ENCODE peak calls at places on chromosomes 13 and 19, in four cellular contexts. T, R, H and O are unnamed samples.

GRCh38 chr13:94711561-94712286 is 621 bp downstream of the SOX21 start:
- DNase-seq in T (peak; percentile 39), R (no peak), H (no peak), O (peak; percentile 37)

GRCh38 chr13:33676045-33676699 is 141.8 kb upstream of the RFC3 start:
- DNase-seq in T (peak; percentile 39), R (no peak), H (no peak), O (peak; percentile 42)

GRCh38 chr13:83879431-83880171 is 2.7 kb downstream of the SLITRK1 start:
- DNase-seq in T (peak; percentile 12), R (no peak), H (no peak), O (peak; percentile 26)

GRCh38 chr19:1465191-1466016 is 13.6 kb downstream of the C19orf25 start:
- DNase-seq in T (no peak), R (peak; percentile 65), H (peak; percentile 84), O (no peak)

GRCh38 chr13:80563451-80563850 is 222.5 kb upstream of the SPRY2 start:
- DNase-seq in T (no peak), R (no peak), H (no peak), O (no peak)

GRCh38 chr13:25581351-25581750 is 209.6 kb downstream of the ATP8A2 start:
- DNase-seq in T (no peak), R (no peak), H (no peak), O (no peak)

GRCh38 chr19:28296506-28296905 is 916.4 kb downstream of the UQCRFS1 start:
- DNase-seq in T (peak; percentile 90), R (no peak), H (no peak), O (no peak)

GRCh38 chr13:77056382-77056781 is 29.4 kb upstream of the FBXL3 start:
- DNase-seq in T (no peak), R (no peak), H (no peak), O (no peak)

GRCh38 chr19:18743281-18743825 is 47.8 kb downstream of the COMP start:
- DNase-seq in T (no peak), R (peak; percentile 79), H (peak; percentile 76), O (no peak)

GRCh38 chr19:38162094-38162493 is 61.9 kb downstream of the DPF1 start:
- DNase-seq in T (no peak), R (no peak), H (no peak), O (no peak)

GRCh38 chr13:72536668-72537399 is 190.6 kb downstream of the MZT1 start:
- DNase-seq in T (no peak), R (peak; percentile 46), H (no peak), O (no peak)

GRCh38 chr13:109869312-109870237 is 83.2 kb upstream of the IRS2 start:
- DNase-seq in T (peak; percentile 65), R (peak; percentile 75), H (peak; percentile 58), O (no peak)

GRCh38 chr19:37920591-37921450 is 13.8 kb downstream of the SIPA1L3 start:
- DNase-seq in T (no peak), R (no peak), H (no peak), O (no peak)

GRCh38 chr19:33796164-33797100 is at the start of gene KCTD15:
- DNase-seq in T (peak; percentile 75), R (no peak), H (peak; percentile 65), O (peak; percentile 80)

GRCh38 chr19:31501427-31502195 is 152.4 kb upstream of the TSHZ3 start:
- DNase-seq in T (no peak), R (no peak), H (no peak), O (no peak)

GRCh38 chr13:71759506-71760225 is 107.3 kb downstream of the DACH1 start:
- DNase-seq in T (no peak), R (no peak), H (no peak), O (no peak)

GRCh38 chr19:47434088-47434487 is 14.8 kb upstream of the MEIS3 start:
- DNase-seq in T (no peak), R (no peak), H (no peak), O (no peak)

GRCh38 chr13:25982908-25983307 is 68.9 kb downstream of the SHISA2 start:
- DNase-seq in T (no peak), R (no peak), H (no peak), O (peak; percentile 7)

GRCh38 chr13:108006619-108007018 is 208.7 kb downstream of the LIG4 start:
- DNase-seq in T (no peak), R (no peak), H (no peak), O (no peak)

GRCh38 chr13:97768134-97768533 is 185.3 kb upstream of the IPO5 start:
- DNase-seq in T (no peak), R (no peak), H (no peak), O (no peak)

GRCh38 chr19:43526884-43527859 is at the start of gene ETHE1:
- DNase-seq in T (peak; percentile 78), R (peak; percentile 92), H (peak; percentile 93), O (peak; percentile 88)

GRCh38 chr13:102571075-102571474 is 25.7 kb upstream of the TPP2 start:
- DNase-seq in T (peak; percentile 15), R (no peak), H (no peak), O (no peak)

GRCh38 chr13:28022848-28023518 is 34.5 kb upstream of the URAD start:
- DNase-seq in T (peak; percentile 5), R (no peak), H (no peak), O (peak; percentile 45)

GRCh38 chr13:46553886-46554855 is 1.2 kb downstream of the LRCH1 start:
- DNase-seq in T (peak; percentile 91), R (peak; percentile 85), H (peak; percentile 81), O (peak; percentile 86)

GRCh38 chr19:11142528-11143171 is 12.9 kb downstream of the SPC24 start:
- DNase-seq in T (peak; percentile 94), R (peak; percentile 80), H (peak; percentile 76), O (peak; percentile 96)

GRCh38 chr13:23658929-23659541 is 88.8 kb downstream of the TNFRSF19 start:
- DNase-seq in T (no peak), R (peak; percentile 52), H (no peak), O (no peak)

GRCh38 chr19:15195987-15196682 is 4.7 kb downstream of the NOTCH3 start:
- DNase-seq in T (peak; percentile 59), R (peak; percentile 83), H (peak; percentile 89), O (no peak)

GRCh38 chr13:107216046-107216715 is 648.2 kb upstream of the ARGLU1 start:
- DNase-seq in T (no peak), R (no peak), H (no peak), O (no peak)

GRCh38 chr19:52171321-52172169 is at the start of gene ZNF836:
- DNase-seq in T (peak; percentile 89), R (peak; percentile 95), H (peak; percentile 92), O (peak; percentile 92)

GRCh38 chr19:8698433-8699063 is at the start of gene ACTL9:
- DNase-seq in T (no peak), R (peak; percentile 47), H (no peak), O (no peak)

GRCh38 chr19:35123573-35123972 is 8.0 kb downstream of the FXYD3 start:
- DNase-seq in T (peak; percentile 85), R (no peak), H (no peak), O (peak; percentile 17)

GRCh38 chr13:76879876-76880270 is 6.3 kb downstream of the KCTD12 start:
- DNase-seq in T (no peak), R (no peak), H (no peak), O (no peak)

GRCh38 chr19:38721977-38722773 is 22.1 kb downstream of the CAPN12 start:
- DNase-seq in T (no peak), R (no peak), H (no peak), O (no peak)

GRCh38 chr13:96792736-96793444 is 201.4 kb downstream of the OXGR1 start:
- DNase-seq in T (no peak), R (no peak), H (no peak), O (no peak)

GRCh38 chr13:75647126-75647784 is 11.1 kb downstream of the LMO7 start:
- DNase-seq in T (peak; percentile 53), R (no peak), H (no peak), O (peak; percentile 69)

GRCh38 chr13:23289917-23290357 is 109.2 kb downstream of the SGCG start:
- DNase-seq in T (peak; percentile 77), R (no peak), H (no peak), O (peak; percentile 12)

GRCh38 chr19:2168619-2169424 is 5.1 kb downstream of the DOT1L start:
- DNase-seq in T (peak; percentile 99), R (peak; percentile 97), H (peak; percentile 98), O (peak; percentile 98)

GRCh38 chr13:51000576-51001260 is 91.1 kb downstream of the RNASEH2B start:
- DNase-seq in T (peak; percentile 89), R (no peak), H (no peak), O (peak; percentile 33)

GRCh38 chr13:60178327-60178726 is 14.6 kb upstream of the DIAPH3 start:
- DNase-seq in T (no peak), R (no peak), H (no peak), O (no peak)

GRCh38 chr19:57747472-57747807 is 825 bp downstream of the ZNF776 start:
- DNase-seq in T (peak; percentile 16), R (no peak), H (no peak), O (peak; percentile 9)

GRCh38 chr19:57748029-57748428 is 1.4 kb downstream of the ZNF776 start:
- DNase-seq in T (no peak), R (no peak), H (no peak), O (no peak)

GRCh38 chr19:57746580-57747471 is at the start of gene ZNF776:
- DNase-seq in T (peak; percentile 96), R (peak; percentile 74), H (peak; percentile 75), O (peak; percentile 97)
- H3K9me3 ChIP-seq in T (no peaks in the 10 kb centered on the region), R (peaks cover 41% of the 10 kb centered on the region), H (no peaks in the 10 kb centered on the region), O (no peaks in the 10 kb centered on the region)

GRCh38 chr13:88464851-88465250 is 793.7 kb downstream of the SLITRK5 start:
- DNase-seq in T (no peak), R (no peak), H (no peak), O (no peak)

GRCh38 chr13:88456155-88456554 is 785.0 kb downstream of the SLITRK5 start:
- DNase-seq in T (no peak), R (no peak), H (no peak), O (no peak)

GRCh38 chr13:88459335-88459734 is 788.2 kb downstream of the SLITRK5 start:
- DNase-seq in T (no peak), R (no peak), H (no peak), O (no peak)

GRCh38 chr13:88461272-88462009 is 790.3 kb downstream of the SLITRK5 start:
- DNase-seq in T (no peak), R (no peak), H (no peak), O (no peak)
- H3K4me3 ChIP-seq in T (no peak overlapping the region), R (no peak overlapping the region), H (no peak overlapping the region), O (no peak overlapping the region)

GRCh38 chr19:19749332-19750130 is 16.6 kb upstream of the ZNF14 start:
- DNase-seq in T (no peak), R (no peak), H (no peak), O (no peak)

GRCh38 chr19:19745496-19746285 is 12.8 kb upstream of the ZNF14 start:
- DNase-seq in T (no peak), R (no peak), H (no peak), O (no peak)

GRCh38 chr19:19746286-19747213 is 13.6 kb upstream of the ZNF14 start:
- DNase-seq in T (no peak), R (no peak), H (no peak), O (no peak)

GRCh38 chr19:19748249-19748938 is 15.5 kb upstream of the ZNF14 start:
- DNase-seq in T (no peak), R (no peak), H (no peak), O (no peak)

GRCh38 chr19:19747357-19748220 is 14.7 kb upstream of the ZNF14 start:
- DNase-seq in T (no peak), R (no peak), H (no peak), O (no peak)
- H3K9me3 ChIP-seq in T (no peaks in the 10 kb centered on the region), R (no peaks in the 10 kb centered on the region), H (no peaks in the 10 kb centered on the region), O (no peaks in the 10 kb centered on the region)

GRCh38 chr19:6767081-6767356 is 216 bp downstream of the SH2D3A start:
- DNase-seq in T (no peak), R (no peak), H (no peak), O (no peak)
- H3K4me3 ChIP-seq in T (no peak overlapping the region), R (peak overlapping the region; percentile 29), H (peak overlapping the region; percentile 70), O (no peak overlapping the region)